ENCODE peak calls at places on chromosomes 3 and 15, in seven cellular contexts. Z, E, C, O, J, R and D are unnamed samples.

GRCh38 chr3:177679568-177680441 is 482.5 kb upstream of the TBL1XR1 start:
- DNase-seq in O (no peak), R (no peak), Z (no peak), J (no peak), E (peak; percentile 5), C (no peak), D (no peak)

GRCh38 chr3:110246796-110247369 is 824.7 kb upstream of the NECTIN3 start:
- DNase-seq in O (no peak), J (no peak), E (no peak), Z (no peak), R (no peak), C (no peak), D (no peak)

GRCh38 chr15:69629631-69630161 is 177.1 kb downstream of the RPLP1 start:
- DNase-seq in J (no peak), R (no peak), O (no peak), C (no peak), E (no peak), Z (no peak), D (no peak)

GRCh38 chr15:68206711-68207151 is 1.6 kb upstream of the CALML4 start:
- DNase-seq in J (no peak), Z (no peak), C (no peak), E (no peak), R (no peak), O (peak; percentile 40), D (no peak)

GRCh38 chr3:143261848-143262247 is 142.3 kb downstream of the CHST2 start:
- DNase-seq in J (no peak), E (no peak), C (no peak), R (no peak), O (no peak), Z (no peak), D (no peak)

GRCh38 chr15:58115692-58116091 is 22.5 kb upstream of the AQP9 start:
- DNase-seq in C (no peak), Z (no peak), R (no peak), O (no peak), E (no peak), J (no peak), D (no peak)

GRCh38 chr15:36978625-36979024 is 121.7 kb downstream of the MEIS2 start:
- DNase-seq in R (no peak), E (no peak), O (no peak), C (no peak), J (no peak), Z (no peak), D (no peak)

GRCh38 chr3:42613462-42613861 is 13.0 kb downstream of the NKTR start:
- DNase-seq in Z (no peak), J (no peak), O (no peak), E (no peak), R (no peak), C (no peak), D (no peak)

GRCh38 chr3:186097663-186098451 is 11.0 kb downstream of the ETV5 start:
- DNase-seq in O (peak; percentile 54), C (peak; percentile 94), J (peak; percentile 26), E (no peak), Z (no peak), R (peak; percentile 64), D (no peak)

GRCh38 chr3:192079098-192079497 is 618.1 kb downstream of the PYDC2 start:
- DNase-seq in R (no peak), C (peak; percentile 93), Z (no peak), O (no peak), J (no peak), E (no peak), D (no peak)

GRCh38 chr3:24340966-24341365 is 153.7 kb downstream of the THRB start:
- DNase-seq in C (no peak), J (no peak), Z (no peak), E (no peak), O (no peak), R (no peak), D (no peak)

GRCh38 chr3:8868996-8869395 is 94.3 kb downstream of the RAD18 start:
- DNase-seq in O (no peak), R (no peak), E (no peak), Z (no peak), C (no peak), J (no peak), D (no peak)

GRCh38 chr3:134795776-134796312 is 784 bp downstream of the EPHB1 start:
- DNase-seq in Z (no peak), J (no peak), E (no peak), R (peak; percentile 53), C (no peak), O (no peak), D (no peak)

GRCh38 chr3:49469037-49469875 is 811 bp upstream of the DAG1 start:
- DNase-seq in Z (no peak), J (peak; percentile 58), E (no peak), O (peak; percentile 81), R (peak; percentile 76), C (no peak), D (no peak)

GRCh38 chr3:112759681-112760080 is 87.0 kb downstream of the CD200R1L start:
- DNase-seq in R (no peak), C (peak; percentile 74), O (no peak), J (no peak), E (no peak), Z (no peak), D (no peak)

GRCh38 chr3:116199063-116199462 is 246.2 kb downstream of the LSAMP start:
- DNase-seq in O (no peak), E (no peak), J (no peak), Z (no peak), R (no peak), C (no peak), D (no peak)

GRCh38 chr3:28912120-28912885 is 368.6 kb upstream of the RBMS3 start:
- DNase-seq in E (no peak), R (no peak), Z (no peak), C (no peak), J (peak; percentile 51), O (no peak), D (no peak)

GRCh38 chr3:27728195-27729087 is 6.3 kb upstream of the EOMES start:
- DNase-seq in C (no peak), E (no peak), O (no peak), R (peak; percentile 48), J (no peak), Z (no peak), D (no peak)

GRCh38 chr3:30042274-30042859 is 564.0 kb upstream of the TGFBR2 start:
- DNase-seq in J (peak; percentile 50), E (peak; percentile 57), Z (peak; percentile 54), C (no peak), O (peak; percentile 70), R (peak; percentile 58), D (no peak)

GRCh38 chr3:156305672-156306071 is 185.3 kb downstream of the KCNAB1 start:
- DNase-seq in O (no peak), Z (no peak), J (no peak), C (no peak), R (no peak), E (no peak), D (no peak)

GRCh38 chr3:133522036-133522435 is 51.5 kb upstream of the CDV3 start:
- DNase-seq in J (no peak), R (no peak), E (no peak), Z (no peak), O (no peak), C (no peak), D (no peak)